ENCODE peak calls at places on chromosomes 4 and X, in five cellular contexts. One of them, this sample, is unnamed.

GRCh38 chrX:69195197-69195596 is 29.9 kb upstream of the PJA1 start:
- DNase-seq in A549: no peak
- DNase-seq in endothelial cell of umbilical vein: no peak
- DNase-seq in SK-N-SH: peak
- DNase-seq in H1: no peak
- DNase-seq in this sample: no peak

GRCh38 chr4:75513529-75514130 is 573 bp downstream of the RCHY1 start:
- DNase-seq in SK-N-SH: no peak
- DNase-seq in H1: no peak
- DNase-seq in A549: no peak
- DNase-seq in endothelial cell of umbilical vein: peak
- DNase-seq in this sample: no peak

GRCh38 chrX:23907496-23908218 is at the start of the genes APOO and CXorf58:
- DNase-seq in H1: peak
- DNase-seq in endothelial cell of umbilical vein: peak
- DNase-seq in SK-N-SH: peak
- DNase-seq in A549: peak
- DNase-seq in this sample: peak

GRCh38 chr4:170589597-170590191 is 499.9 kb upstream of the AADAT start:
- DNase-seq in H1: no peak
- DNase-seq in A549: peak
- DNase-seq in endothelial cell of umbilical vein: no peak
- DNase-seq in SK-N-SH: peak
- DNase-seq in this sample: peak

GRCh38 chr4:106238819-106239420 is 77.1 kb downstream of the TBCK start:
- DNase-seq in H1: peak
- DNase-seq in A549: peak
- DNase-seq in endothelial cell of umbilical vein: peak
- DNase-seq in SK-N-SH: peak
- DNase-seq in this sample: peak

GRCh38 chr4:76990288-76991080 is 40.9 kb downstream of the SEPTIN11 start:
- DNase-seq in SK-N-SH: no peak
- DNase-seq in A549: no peak
- DNase-seq in endothelial cell of umbilical vein: no peak
- DNase-seq in H1: no peak
- DNase-seq in this sample: no peak

GRCh38 chrX:47313056-47313455 is 57.3 kb upstream of the ZNF157 start:
- DNase-seq in A549: no peak
- DNase-seq in H1: no peak
- DNase-seq in endothelial cell of umbilical vein: no peak
- DNase-seq in SK-N-SH: no peak
- DNase-seq in this sample: no peak

GRCh38 chr4:153788419-153789276 is at the start of gene SFRP2:
- DNase-seq in H1: peak
- DNase-seq in A549: no peak
- DNase-seq in SK-N-SH: peak
- DNase-seq in endothelial cell of umbilical vein: no peak
- DNase-seq in this sample: no peak

GRCh38 chrX:46279214-46279924 is 265.9 kb downstream of the ZNF674 start:
- DNase-seq in SK-N-SH: no peak
- DNase-seq in endothelial cell of umbilical vein: no peak
- DNase-seq in A549: no peak
- DNase-seq in H1: no peak
- DNase-seq in this sample: peak

GRCh38 chr4:147994491-147995385 is 262.9 kb downstream of the ARHGAP10 start:
- DNase-seq in A549: no peak
- DNase-seq in endothelial cell of umbilical vein: peak
- DNase-seq in SK-N-SH: no peak
- DNase-seq in H1: no peak
- DNase-seq in this sample: no peak

GRCh38 chr4:1365271-1366178 is 18.5 kb downstream of the UVSSA start:
- DNase-seq in H1: no peak
- DNase-seq in endothelial cell of umbilical vein: no peak
- DNase-seq in A549: no peak
- DNase-seq in SK-N-SH: no peak
- DNase-seq in this sample: peak

GRCh38 chr4:101961144-101961543 is 170.6 kb downstream of the BANK1 start:
- DNase-seq in A549: no peak
- DNase-seq in endothelial cell of umbilical vein: no peak
- DNase-seq in H1: no peak
- DNase-seq in SK-N-SH: no peak
- DNase-seq in this sample: no peak

GRCh38 chrX:24298191-24298590 is 15.7 kb downstream of the SUPT20HL2 start:
- DNase-seq in endothelial cell of umbilical vein: peak
- DNase-seq in H1: no peak
- DNase-seq in SK-N-SH: peak
- DNase-seq in A549: no peak
- DNase-seq in this sample: no peak

GRCh38 chrX:154376768-154377167 is 2.3 kb upstream of the EMD start:
- DNase-seq in SK-N-SH: no peak
- DNase-seq in A549: no peak
- DNase-seq in H1: no peak
- DNase-seq in endothelial cell of umbilical vein: no peak
- DNase-seq in this sample: no peak

GRCh38 chrX:319579-320125 is 1.1 kb upstream of the GTPBP6 start:
- DNase-seq in H1: no peak
- DNase-seq in A549: no peak
- DNase-seq in endothelial cell of umbilical vein: no peak
- DNase-seq in SK-N-SH: no peak
- DNase-seq in this sample: no peak

DNA sequence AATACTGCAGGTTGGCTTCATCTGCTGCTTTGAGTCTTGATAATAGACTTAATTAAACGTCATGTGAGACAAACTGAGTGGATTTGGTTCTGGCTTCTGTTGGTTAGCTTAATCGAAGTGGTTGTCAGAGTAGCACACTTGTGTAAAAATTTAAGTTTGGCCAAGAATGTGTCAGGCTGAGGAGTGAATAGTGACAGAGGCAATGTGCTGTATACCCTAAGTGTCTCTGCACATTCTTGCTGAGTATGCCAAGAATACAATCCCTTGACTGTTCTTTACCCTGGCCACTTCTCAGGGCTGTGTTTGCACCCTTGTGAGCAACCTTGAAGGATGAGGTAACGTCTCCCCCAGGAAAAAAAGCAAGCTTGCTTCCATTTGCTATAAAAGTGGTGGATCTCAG is 14.9 kb downstream of the RPS3A start:
- DNase-seq in SK-N-SH: no peak
- DNase-seq in H1: no peak
- DNase-seq in endothelial cell of umbilical vein: no peak
- DNase-seq in A549: no peak
- DNase-seq in this sample: no peak
- TF ChIP-seq MAX in SK-N-SH: no peak
- TF ChIP-seq MAX in H1: no peak
- TF ChIP-seq MAX in endothelial cell of umbilical vein: no peak
- TF ChIP-seq MAX in A549: no peak
- TF ChIP-seq MAX in this sample: no peak

DNA sequence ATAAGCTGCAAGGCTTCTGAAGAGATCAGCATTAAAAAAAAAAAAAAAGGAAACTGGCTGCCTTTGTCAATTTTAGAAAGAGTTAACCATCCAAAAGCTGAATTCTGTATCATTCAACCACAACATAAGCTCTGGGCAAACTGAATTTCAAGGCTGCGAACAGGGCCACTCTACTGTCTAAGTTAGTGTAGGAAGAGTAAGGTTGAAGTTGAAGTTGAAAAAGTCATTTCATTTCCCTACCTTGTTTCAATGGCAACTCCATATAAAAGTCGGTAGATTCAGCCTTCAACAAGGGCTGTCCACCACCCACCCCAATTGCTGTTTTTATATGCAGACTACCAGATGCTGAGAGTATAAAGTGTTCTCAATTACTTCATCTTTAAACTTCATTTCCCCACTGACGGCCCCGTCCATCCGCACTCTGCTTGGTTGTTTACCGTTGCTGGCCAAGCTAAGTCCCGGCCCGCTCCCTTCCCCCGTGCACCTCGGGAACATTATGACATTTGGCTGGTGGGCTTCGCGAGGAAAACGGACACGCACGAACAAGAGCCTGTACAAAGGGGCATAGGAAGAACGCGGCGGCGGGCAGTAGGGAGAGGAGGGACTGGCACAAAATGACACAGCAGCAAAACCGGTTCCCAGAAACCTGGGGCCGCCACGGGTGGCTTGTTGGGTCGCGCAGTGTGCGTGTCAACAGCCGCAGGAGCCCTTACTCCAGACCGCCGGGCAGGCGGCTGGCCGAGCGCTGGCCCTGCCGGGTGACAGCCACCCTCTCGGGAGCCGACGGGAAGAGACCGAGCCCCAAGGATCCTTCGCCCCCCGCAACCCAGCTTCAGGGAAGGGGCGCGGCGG is 1.4 kb upstream of the LIN54 start:
- DNase-seq in A549: no peak
- DNase-seq in SK-N-SH: no peak
- DNase-seq in endothelial cell of umbilical vein: peak
- DNase-seq in H1: no peak
- DNase-seq in this sample: peak
- H3K4me3 ChIP-seq in A549: peak
- H3K4me3 ChIP-seq in SK-N-SH: peak
- H3K4me3 ChIP-seq in endothelial cell of umbilical vein: peak
- H3K4me3 ChIP-seq in H1: peak
- H3K4me3 ChIP-seq in this sample: peak

DNA sequence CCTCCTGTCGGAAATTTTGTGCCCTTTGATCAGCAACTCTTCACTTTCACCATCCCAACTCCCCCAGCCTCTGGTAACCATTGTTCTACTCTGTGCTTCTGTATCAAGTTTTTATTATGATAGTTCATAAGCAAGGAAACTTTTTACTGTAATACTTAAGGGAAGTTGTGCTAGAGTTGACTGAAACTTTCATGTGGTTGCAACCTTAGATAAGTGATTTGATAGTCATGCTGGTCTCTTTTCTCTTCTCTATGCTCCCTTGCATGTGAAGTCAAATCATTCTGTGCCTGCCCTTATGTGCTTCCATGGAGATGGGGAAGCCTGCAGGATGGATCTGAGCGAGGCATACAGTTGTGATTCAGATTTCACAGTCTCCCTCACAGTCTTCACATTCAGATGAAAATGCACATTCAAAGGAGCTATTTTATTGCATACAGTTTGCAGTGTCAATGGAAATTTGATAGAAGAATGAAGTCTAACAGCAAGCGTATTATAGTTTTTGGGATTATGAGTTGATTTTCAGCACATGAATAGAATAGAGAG is 1428.3 kb upstream of the TENM3 start:
- DNase-seq in H1: no peak
- DNase-seq in A549: no peak
- DNase-seq in SK-N-SH: no peak
- DNase-seq in endothelial cell of umbilical vein: no peak
- DNase-seq in this sample: no peak
- TF ChIP-seq MAX in H1: no peak
- TF ChIP-seq MAX in A549: no peak
- TF ChIP-seq MAX in SK-N-SH: no peak
- TF ChIP-seq MAX in endothelial cell of umbilical vein: no peak
- TF ChIP-seq MAX in this sample: no peak

GRCh38 chr4:36242629-36243354 is 1.5 kb downstream of the ARAP2 start:
- DNase-seq in SK-N-SH: no peak
- DNase-seq in endothelial cell of umbilical vein: no peak
- DNase-seq in H1: no peak
- DNase-seq in A549: no peak
- DNase-seq in this sample: no peak
- H3K4me3 ChIP-seq in SK-N-SH: no peak
- H3K4me3 ChIP-seq in endothelial cell of umbilical vein: no peak
- H3K4me3 ChIP-seq in H1: no peak
- H3K4me3 ChIP-seq in A549: no peak
- H3K4me3 ChIP-seq in this sample: peak

GRCh38 chr4:33073811-33074210 is 2353.6 kb downstream of the PCDH7 start:
- DNase-seq in SK-N-SH: no peak
- DNase-seq in H1: no peak
- DNase-seq in A549: no peak
- DNase-seq in endothelial cell of umbilical vein: no peak
- DNase-seq in this sample: no peak
- TF ChIP-seq MAX in SK-N-SH: no peak
- TF ChIP-seq MAX in H1: no peak
- TF ChIP-seq MAX in A549: no peak
- TF ChIP-seq MAX in endothelial cell of umbilical vein: no peak
- TF ChIP-seq MAX in this sample: no peak

This sample was measured in NB4.